ENCODE peak calls at places on chromosomes 1 and 21, in eight cellular contexts. One of them, this sample, is unnamed.

GRCh38 chr1:208202333-208202987 is 41.7 kb downstream of the PLXNA2 start:
- DNase-seq in nucleus accumbens: no peak
- DNase-seq in NCI-H345: peak; percentile 53
- DNase-seq in NCI-H524 treated with DMSO at 0.1 percent for 48 hours: no peak
- DNase-seq in stimulated activated CD8-positive, alpha-beta memory T cell treated with anti-CD3 and anti-CD28 coated beads, Interleukin-4, amount 100 ng/mL, for 4 hours: no peak
- DNase-seq in choroid plexus epithelial cell: no peak
- DNase-seq in WTC11: no peak
- DNase-seq in MCF 10A: no peak
- DNase-seq in this sample: no peak

GRCh38 chr21:37787456-37787855 is 128.8 kb downstream of the KCNJ6 start:
- DNase-seq in nucleus accumbens: no peak
- DNase-seq in NCI-H345: no peak
- DNase-seq in NCI-H524 treated with DMSO at 0.1 percent for 48 hours: no peak
- DNase-seq in stimulated activated CD8-positive, alpha-beta memory T cell treated with anti-CD3 and anti-CD28 coated beads, Interleukin-4, amount 100 ng/mL, for 4 hours: no peak
- DNase-seq in choroid plexus epithelial cell: peak; percentile 83
- DNase-seq in WTC11: no peak
- DNase-seq in MCF 10A: peak; percentile 38
- DNase-seq in this sample: peak; percentile 82

GRCh38 chr1:67314696-67315095 is 7.0 kb downstream of the IL12RB2 start:
- DNase-seq in nucleus accumbens: no peak
- DNase-seq in NCI-H345: no peak
- DNase-seq in NCI-H524 treated with DMSO at 0.1 percent for 48 hours: no peak
- DNase-seq in stimulated activated CD8-positive, alpha-beta memory T cell treated with anti-CD3 and anti-CD28 coated beads, Interleukin-4, amount 100 ng/mL, for 4 hours: no peak
- DNase-seq in choroid plexus epithelial cell: no peak
- DNase-seq in WTC11: no peak
- DNase-seq in MCF 10A: peak; percentile 22
- DNase-seq in this sample: no peak

GRCh38 chr1:227357229-227358078 is 39.2 kb upstream of the CDC42BPA start:
- DNase-seq in nucleus accumbens: no peak
- DNase-seq in NCI-H345: no peak
- DNase-seq in NCI-H524 treated with DMSO at 0.1 percent for 48 hours: no peak
- DNase-seq in stimulated activated CD8-positive, alpha-beta memory T cell treated with anti-CD3 and anti-CD28 coated beads, Interleukin-4, amount 100 ng/mL, for 4 hours: no peak
- DNase-seq in choroid plexus epithelial cell: peak; percentile 86
- DNase-seq in WTC11: peak; percentile 26
- DNase-seq in MCF 10A: peak; percentile 94
- DNase-seq in this sample: peak; percentile 91

GRCh38 chr1:21703318-21703963 is 34.3 kb upstream of the RAP1GAP start:
- DNase-seq in nucleus accumbens: no peak
- DNase-seq in NCI-H345: no peak
- DNase-seq in NCI-H524 treated with DMSO at 0.1 percent for 48 hours: no peak
- DNase-seq in stimulated activated CD8-positive, alpha-beta memory T cell treated with anti-CD3 and anti-CD28 coated beads, Interleukin-4, amount 100 ng/mL, for 4 hours: no peak
- DNase-seq in choroid plexus epithelial cell: peak; percentile 84
- DNase-seq in WTC11: no peak
- DNase-seq in MCF 10A: peak; percentile 50
- DNase-seq in this sample: peak; percentile 70

GRCh38 chr1:197660389-197660788 is 114.9 kb downstream of the DENND1B start:
- DNase-seq in nucleus accumbens: no peak
- DNase-seq in NCI-H345: no peak
- DNase-seq in NCI-H524 treated with DMSO at 0.1 percent for 48 hours: no peak
- DNase-seq in stimulated activated CD8-positive, alpha-beta memory T cell treated with anti-CD3 and anti-CD28 coated beads, Interleukin-4, amount 100 ng/mL, for 4 hours: no peak
- DNase-seq in choroid plexus epithelial cell: no peak
- DNase-seq in WTC11: no peak
- DNase-seq in MCF 10A: no peak
- DNase-seq in this sample: no peak

GRCh38 chr1:109024651-109025050 is 17.3 kb downstream of the WDR47 start:
- DNase-seq in nucleus accumbens: no peak
- DNase-seq in NCI-H345: no peak
- DNase-seq in NCI-H524 treated with DMSO at 0.1 percent for 48 hours: no peak
- DNase-seq in stimulated activated CD8-positive, alpha-beta memory T cell treated with anti-CD3 and anti-CD28 coated beads, Interleukin-4, amount 100 ng/mL, for 4 hours: no peak
- DNase-seq in choroid plexus epithelial cell: peak; percentile 22
- DNase-seq in WTC11: no peak
- DNase-seq in MCF 10A: no peak
- DNase-seq in this sample: no peak

GRCh38 chr1:18066576-18066975 is 41.0 kb upstream of the IGSF21 start:
- DNase-seq in nucleus accumbens: no peak
- DNase-seq in NCI-H345: no peak
- DNase-seq in NCI-H524 treated with DMSO at 0.1 percent for 48 hours: no peak
- DNase-seq in stimulated activated CD8-positive, alpha-beta memory T cell treated with anti-CD3 and anti-CD28 coated beads, Interleukin-4, amount 100 ng/mL, for 4 hours: no peak
- DNase-seq in choroid plexus epithelial cell: no peak
- DNase-seq in WTC11: no peak
- DNase-seq in MCF 10A: no peak
- DNase-seq in this sample: no peak

GRCh38 chr21:44886113-44887075 is 12.9 kb upstream of the PTTG1IP start:
- DNase-seq in nucleus accumbens: no peak
- DNase-seq in NCI-H345: no peak
- DNase-seq in NCI-H524 treated with DMSO at 0.1 percent for 48 hours: no peak
- DNase-seq in stimulated activated CD8-positive, alpha-beta memory T cell treated with anti-CD3 and anti-CD28 coated beads, Interleukin-4, amount 100 ng/mL, for 4 hours: no peak
- DNase-seq in choroid plexus epithelial cell: no peak
- DNase-seq in WTC11: no peak
- DNase-seq in MCF 10A: no peak
- DNase-seq in this sample: no peak

GRCh38 chr21:28758883-28759242 is 233.8 kb downstream of the LTN1 start:
- DNase-seq in nucleus accumbens: no peak
- DNase-seq in NCI-H345: no peak
- DNase-seq in NCI-H524 treated with DMSO at 0.1 percent for 48 hours: no peak
- DNase-seq in stimulated activated CD8-positive, alpha-beta memory T cell treated with anti-CD3 and anti-CD28 coated beads, Interleukin-4, amount 100 ng/mL, for 4 hours: no peak
- DNase-seq in choroid plexus epithelial cell: no peak
- DNase-seq in WTC11: no peak
- DNase-seq in MCF 10A: no peak
- DNase-seq in this sample: no peak

GRCh38 chr1:246698466-246699094 is 25.6 kb upstream of the SCCPDH start:
- DNase-seq in nucleus accumbens: no peak
- DNase-seq in NCI-H345: no peak
- DNase-seq in NCI-H524 treated with DMSO at 0.1 percent for 48 hours: no peak
- DNase-seq in stimulated activated CD8-positive, alpha-beta memory T cell treated with anti-CD3 and anti-CD28 coated beads, Interleukin-4, amount 100 ng/mL, for 4 hours: no peak
- DNase-seq in choroid plexus epithelial cell: no peak
- DNase-seq in WTC11: no peak
- DNase-seq in MCF 10A: no peak
- DNase-seq in this sample: no peak

GRCh38 chr1:37189111-37189510 is 154.8 kb upstream of the GRIK3 start:
- DNase-seq in nucleus accumbens: no peak
- DNase-seq in NCI-H345: no peak
- DNase-seq in NCI-H524 treated with DMSO at 0.1 percent for 48 hours: no peak
- DNase-seq in stimulated activated CD8-positive, alpha-beta memory T cell treated with anti-CD3 and anti-CD28 coated beads, Interleukin-4, amount 100 ng/mL, for 4 hours: no peak
- DNase-seq in choroid plexus epithelial cell: no peak
- DNase-seq in WTC11: no peak
- DNase-seq in MCF 10A: no peak
- DNase-seq in this sample: no peak

GRCh38 chr1:224784606-224785328 is 144.7 kb upstream of the DNAH14 start:
- DNase-seq in nucleus accumbens: no peak
- DNase-seq in NCI-H345: no peak
- DNase-seq in NCI-H524 treated with DMSO at 0.1 percent for 48 hours: no peak
- DNase-seq in stimulated activated CD8-positive, alpha-beta memory T cell treated with anti-CD3 and anti-CD28 coated beads, Interleukin-4, amount 100 ng/mL, for 4 hours: no peak
- DNase-seq in choroid plexus epithelial cell: no peak
- DNase-seq in WTC11: no peak
- DNase-seq in MCF 10A: no peak
- DNase-seq in this sample: peak; percentile 55

GRCh38 chr1:217089239-217090014 is 366.2 kb upstream of the ESRRG start:
- DNase-seq in nucleus accumbens: peak; percentile 62
- DNase-seq in NCI-H345: peak; percentile 45
- DNase-seq in NCI-H524 treated with DMSO at 0.1 percent for 48 hours: no peak
- DNase-seq in stimulated activated CD8-positive, alpha-beta memory T cell treated with anti-CD3 and anti-CD28 coated beads, Interleukin-4, amount 100 ng/mL, for 4 hours: no peak
- DNase-seq in choroid plexus epithelial cell: peak; percentile 68
- DNase-seq in WTC11: peak; percentile 21
- DNase-seq in MCF 10A: peak; percentile 73
- DNase-seq in this sample: peak; percentile 49

GRCh38 chr1:208089971-208090755 is 154.0 kb downstream of the PLXNA2 start:
- DNase-seq in nucleus accumbens: no peak
- DNase-seq in NCI-H345: no peak
- DNase-seq in NCI-H524 treated with DMSO at 0.1 percent for 48 hours: no peak
- DNase-seq in stimulated activated CD8-positive, alpha-beta memory T cell treated with anti-CD3 and anti-CD28 coated beads, Interleukin-4, amount 100 ng/mL, for 4 hours: no peak
- DNase-seq in choroid plexus epithelial cell: peak; percentile 78
- DNase-seq in WTC11: no peak
- DNase-seq in MCF 10A: peak; percentile 84
- DNase-seq in this sample: no peak

GRCh38 chr21:36104306-36105300 is 30.3 kb upstream of the CBR3 start:
- DNase-seq in nucleus accumbens: peak; percentile 67
- DNase-seq in NCI-H345: no peak
- DNase-seq in NCI-H524 treated with DMSO at 0.1 percent for 48 hours: no peak
- DNase-seq in stimulated activated CD8-positive, alpha-beta memory T cell treated with anti-CD3 and anti-CD28 coated beads, Interleukin-4, amount 100 ng/mL, for 4 hours: peak; percentile 46
- DNase-seq in choroid plexus epithelial cell: peak; percentile 70
- DNase-seq in WTC11: peak; percentile 88
- DNase-seq in MCF 10A: peak; percentile 40
- DNase-seq in this sample: peak; percentile 47

GRCh38 chr1:11284784-11285183 is 11.8 kb downstream of the UBIAD1 start:
- DNase-seq in nucleus accumbens: no peak
- DNase-seq in NCI-H345: no peak
- DNase-seq in NCI-H524 treated with DMSO at 0.1 percent for 48 hours: no peak
- DNase-seq in stimulated activated CD8-positive, alpha-beta memory T cell treated with anti-CD3 and anti-CD28 coated beads, Interleukin-4, amount 100 ng/mL, for 4 hours: no peak
- DNase-seq in choroid plexus epithelial cell: no peak
- DNase-seq in WTC11: no peak
- DNase-seq in MCF 10A: no peak
- DNase-seq in this sample: no peak

GRCh38 chr21:23452384-23453083 is 2154.7 kb downstream of the MRPL39 start:
- DNase-seq in nucleus accumbens: no peak
- DNase-seq in NCI-H345: no peak
- DNase-seq in NCI-H524 treated with DMSO at 0.1 percent for 48 hours: no peak
- DNase-seq in stimulated activated CD8-positive, alpha-beta memory T cell treated with anti-CD3 and anti-CD28 coated beads, Interleukin-4, amount 100 ng/mL, for 4 hours: no peak
- DNase-seq in choroid plexus epithelial cell: no peak
- DNase-seq in WTC11: peak; percentile 73
- DNase-seq in MCF 10A: no peak
- DNase-seq in this sample: no peak

GRCh38 chr1:54254055-54254454 is 54.1 kb downstream of the MRPL37 start:
- DNase-seq in nucleus accumbens: no peak
- DNase-seq in NCI-H345: peak; percentile 75
- DNase-seq in NCI-H524 treated with DMSO at 0.1 percent for 48 hours: no peak
- DNase-seq in stimulated activated CD8-positive, alpha-beta memory T cell treated with anti-CD3 and anti-CD28 coated beads, Interleukin-4, amount 100 ng/mL, for 4 hours: no peak
- DNase-seq in choroid plexus epithelial cell: peak; percentile 64
- DNase-seq in WTC11: no peak
- DNase-seq in MCF 10A: peak; percentile 60
- DNase-seq in this sample: peak; percentile 53

GRCh38 chr1:230574502-230574901 is 67.8 kb upstream of the COG2 start:
- DNase-seq in nucleus accumbens: no peak
- DNase-seq in NCI-H345: no peak
- DNase-seq in NCI-H524 treated with DMSO at 0.1 percent for 48 hours: no peak
- DNase-seq in stimulated activated CD8-positive, alpha-beta memory T cell treated with anti-CD3 and anti-CD28 coated beads, Interleukin-4, amount 100 ng/mL, for 4 hours: no peak
- DNase-seq in choroid plexus epithelial cell: no peak
- DNase-seq in WTC11: no peak
- DNase-seq in MCF 10A: no peak
- DNase-seq in this sample: no peak

GRCh38 chr1:47688161-47688560 is 250.3 kb downstream of the FOXD2 start:
- DNase-seq in nucleus accumbens: no peak
- DNase-seq in NCI-H345: no peak
- DNase-seq in NCI-H524 treated with DMSO at 0.1 percent for 48 hours: no peak
- DNase-seq in stimulated activated CD8-positive, alpha-beta memory T cell treated with anti-CD3 and anti-CD28 coated beads, Interleukin-4, amount 100 ng/mL, for 4 hours: no peak
- DNase-seq in choroid plexus epithelial cell: no peak
- DNase-seq in WTC11: no peak
- DNase-seq in MCF 10A: no peak
- DNase-seq in this sample: no peak

GRCh38 chr1:21518774-21519455 is 9.7 kb downstream of the ALPL start:
- DNase-seq in nucleus accumbens: no peak
- DNase-seq in NCI-H345: no peak
- DNase-seq in NCI-H524 treated with DMSO at 0.1 percent for 48 hours: no peak
- DNase-seq in stimulated activated CD8-positive, alpha-beta memory T cell treated with anti-CD3 and anti-CD28 coated beads, Interleukin-4, amount 100 ng/mL, for 4 hours: no peak
- DNase-seq in choroid plexus epithelial cell: no peak
- DNase-seq in WTC11: no peak
- DNase-seq in MCF 10A: no peak
- DNase-seq in this sample: no peak

GRCh38 chr21:34583926-34584563 is 30.9 kb downstream of the RCAN1 start:
- DNase-seq in nucleus accumbens: no peak
- DNase-seq in NCI-H345: no peak
- DNase-seq in NCI-H524 treated with DMSO at 0.1 percent for 48 hours: no peak
- DNase-seq in stimulated activated CD8-positive, alpha-beta memory T cell treated with anti-CD3 and anti-CD28 coated beads, Interleukin-4, amount 100 ng/mL, for 4 hours: no peak
- DNase-seq in choroid plexus epithelial cell: no peak
- DNase-seq in WTC11: no peak
- DNase-seq in MCF 10A: no peak
- DNase-seq in this sample: no peak

GRCh38 chr1:112840631-112841624 is 115.1 kb downstream of the SLC16A1 start:
- DNase-seq in nucleus accumbens: no peak
- DNase-seq in NCI-H345: peak; percentile 71
- DNase-seq in NCI-H524 treated with DMSO at 0.1 percent for 48 hours: no peak
- DNase-seq in stimulated activated CD8-positive, alpha-beta memory T cell treated with anti-CD3 and anti-CD28 coated beads, Interleukin-4, amount 100 ng/mL, for 4 hours: no peak
- DNase-seq in choroid plexus epithelial cell: no peak
- DNase-seq in WTC11: no peak
- DNase-seq in MCF 10A: no peak
- DNase-seq in this sample: peak; percentile 16

GRCh38 chr1:235670157-235670776 is 20.7 kb upstream of the GNG4 start:
- DNase-seq in nucleus accumbens: no peak
- DNase-seq in NCI-H345: no peak
- DNase-seq in NCI-H524 treated with DMSO at 0.1 percent for 48 hours: no peak
- DNase-seq in stimulated activated CD8-positive, alpha-beta memory T cell treated with anti-CD3 and anti-CD28 coated beads, Interleukin-4, amount 100 ng/mL, for 4 hours: no peak
- DNase-seq in choroid plexus epithelial cell: peak; percentile 19
- DNase-seq in WTC11: no peak
- DNase-seq in MCF 10A: no peak
- DNase-seq in this sample: no peak

GRCh38 chr1:179867493-179868330 is 9.9 kb downstream of the TOR1AIP2 start:
- DNase-seq in nucleus accumbens: no peak
- DNase-seq in NCI-H345: peak; percentile 34
- DNase-seq in NCI-H524 treated with DMSO at 0.1 percent for 48 hours: no peak
- DNase-seq in stimulated activated CD8-positive, alpha-beta memory T cell treated with anti-CD3 and anti-CD28 coated beads, Interleukin-4, amount 100 ng/mL, for 4 hours: peak; percentile 24
- DNase-seq in choroid plexus epithelial cell: peak; percentile 73
- DNase-seq in WTC11: peak; percentile 70
- DNase-seq in MCF 10A: peak; percentile 79
- DNase-seq in this sample: peak; percentile 70

GRCh38 chr1:21779613-21780521 is 3.1 kb downstream of the USP48 start:
- DNase-seq in nucleus accumbens: no peak
- DNase-seq in NCI-H345: no peak
- DNase-seq in NCI-H524 treated with DMSO at 0.1 percent for 48 hours: no peak
- DNase-seq in stimulated activated CD8-positive, alpha-beta memory T cell treated with anti-CD3 and anti-CD28 coated beads, Interleukin-4, amount 100 ng/mL, for 4 hours: no peak
- DNase-seq in choroid plexus epithelial cell: no peak
- DNase-seq in WTC11: no peak
- DNase-seq in MCF 10A: no peak
- DNase-seq in this sample: peak; percentile 18

GRCh38 chr1:27574001-27574781 is 29.8 kb downstream of the AHDC1 start:
- DNase-seq in nucleus accumbens: no peak
- DNase-seq in NCI-H345: no peak
- DNase-seq in NCI-H524 treated with DMSO at 0.1 percent for 48 hours: no peak
- DNase-seq in stimulated activated CD8-positive, alpha-beta memory T cell treated with anti-CD3 and anti-CD28 coated beads, Interleukin-4, amount 100 ng/mL, for 4 hours: no peak
- DNase-seq in choroid plexus epithelial cell: no peak
- DNase-seq in WTC11: no peak
- DNase-seq in MCF 10A: no peak
- DNase-seq in this sample: no peak

GRCh38 chr1:51518033-51518729 is 885 bp downstream of the EPS15 start:
- DNase-seq in nucleus accumbens: peak; percentile 53
- DNase-seq in NCI-H345: peak; percentile 63
- DNase-seq in NCI-H524 treated with DMSO at 0.1 percent for 48 hours: no peak
- DNase-seq in stimulated activated CD8-positive, alpha-beta memory T cell treated with anti-CD3 and anti-CD28 coated beads, Interleukin-4, amount 100 ng/mL, for 4 hours: peak; percentile 10
- DNase-seq in choroid plexus epithelial cell: peak; percentile 41
- DNase-seq in WTC11: peak; percentile 32
- DNase-seq in MCF 10A: peak; percentile 52
- DNase-seq in this sample: peak; percentile 42

GRCh38 chr1:1989102-1989542 is 14.5 kb downstream of the CFAP74 start:
- DNase-seq in nucleus accumbens: no peak
- DNase-seq in NCI-H345: peak; percentile 14
- DNase-seq in NCI-H524 treated with DMSO at 0.1 percent for 48 hours: no peak
- DNase-seq in stimulated activated CD8-positive, alpha-beta memory T cell treated with anti-CD3 and anti-CD28 coated beads, Interleukin-4, amount 100 ng/mL, for 4 hours: no peak
- DNase-seq in choroid plexus epithelial cell: peak; percentile 12
- DNase-seq in WTC11: no peak
- DNase-seq in MCF 10A: peak; percentile 56
- DNase-seq in this sample: peak; percentile 42

GRCh38 chr1:152878042-152878441 is at the start of gene SMCP:
- DNase-seq in nucleus accumbens: no peak
- DNase-seq in NCI-H345: no peak
- DNase-seq in NCI-H524 treated with DMSO at 0.1 percent for 48 hours: no peak
- DNase-seq in stimulated activated CD8-positive, alpha-beta memory T cell treated with anti-CD3 and anti-CD28 coated beads, Interleukin-4, amount 100 ng/mL, for 4 hours: no peak
- DNase-seq in choroid plexus epithelial cell: no peak
- DNase-seq in WTC11: peak; percentile 75
- DNase-seq in MCF 10A: peak; percentile 57
- DNase-seq in this sample: no peak

GRCh38 chr1:175960169-175960568 is 216.8 kb upstream of the TNR start:
- DNase-seq in nucleus accumbens: no peak
- DNase-seq in NCI-H345: no peak
- DNase-seq in NCI-H524 treated with DMSO at 0.1 percent for 48 hours: no peak
- DNase-seq in stimulated activated CD8-positive, alpha-beta memory T cell treated with anti-CD3 and anti-CD28 coated beads, Interleukin-4, amount 100 ng/mL, for 4 hours: no peak
- DNase-seq in choroid plexus epithelial cell: no peak
- DNase-seq in WTC11: no peak
- DNase-seq in MCF 10A: no peak
- DNase-seq in this sample: no peak

GRCh38 chr1:19859876-19860275 is 22.3 kb upstream of the OTUD3 start:
- DNase-seq in nucleus accumbens: no peak
- DNase-seq in NCI-H345: no peak
- DNase-seq in NCI-H524 treated with DMSO at 0.1 percent for 48 hours: no peak
- DNase-seq in stimulated activated CD8-positive, alpha-beta memory T cell treated with anti-CD3 and anti-CD28 coated beads, Interleukin-4, amount 100 ng/mL, for 4 hours: no peak
- DNase-seq in choroid plexus epithelial cell: no peak
- DNase-seq in WTC11: no peak
- DNase-seq in MCF 10A: no peak
- DNase-seq in this sample: no peak

GRCh38 chr1:108897865-108898720 is 21.3 kb downstream of the GPSM2 start:
- DNase-seq in nucleus accumbens: no peak
- DNase-seq in NCI-H345: peak; percentile 54
- DNase-seq in NCI-H524 treated with DMSO at 0.1 percent for 48 hours: no peak
- DNase-seq in stimulated activated CD8-positive, alpha-beta memory T cell treated with anti-CD3 and anti-CD28 coated beads, Interleukin-4, amount 100 ng/mL, for 4 hours: no peak
- DNase-seq in choroid plexus epithelial cell: peak; percentile 85
- DNase-seq in WTC11: no peak
- DNase-seq in MCF 10A: peak; percentile 73
- DNase-seq in this sample: peak; percentile 79